ENCODE peak calls at places on chromosomes 12 and 14, in seven cellular contexts. G, E, M, U, A, K and V are unnamed samples.

GRCh38 chr14:68522510-68523325 is 270.1 kb downstream of the ZFP36L1 start:
- DNase-seq in A (no peak), G (no peak), M (no peak), K (peak; percentile 51), U (peak; percentile 85), E (no peak), V (no peak)

GRCh38 chr12:108980831-108981618 is 39.8 kb downstream of the SVOP start:
- DNase-seq in M (no peak), G (no peak), K (peak; percentile 18), A (no peak), E (no peak), U (peak; percentile 3), V (no peak)

GRCh38 chr14:59377485-59377884 is 87.7 kb downstream of the GPR135 start:
- DNase-seq in E (no peak), A (no peak), K (peak; percentile 30), G (no peak), M (no peak), U (no peak), V (no peak)

GRCh38 chr12:78062781-78063180 is 232.1 kb downstream of the NAV3 start:
- DNase-seq in A (no peak), U (peak; percentile 80), E (no peak), G (no peak), K (no peak), M (no peak), V (no peak)

GRCh38 chr14:104108570-104109060 is 23.1 kb downstream of the ASPG start:
- DNase-seq in E (no peak), G (peak; percentile 2), U (no peak), A (no peak), K (no peak), M (no peak), V (no peak)

GRCh38 chr12:85029456-85029855 is 6.6 kb downstream of the TSPAN19 start:
- DNase-seq in G (no peak), U (peak; percentile 83), A (no peak), E (no peak), M (peak; percentile 23), K (no peak), V (peak; percentile 37)

GRCh38 chr12:107126688-107127481 is 33.5 kb upstream of the CRY1 start:
- DNase-seq in G (no peak), A (no peak), E (no peak), U (peak; percentile 64), M (peak; percentile 25), K (no peak), V (peak; percentile 52)

GRCh38 chr12:113040722-113041168 is 15.8 kb upstream of the DTX1 start:
- DNase-seq in G (no peak), E (no peak), K (peak; percentile 36), M (no peak), A (no peak), U (peak; percentile 48), V (no peak)

GRCh38 chr12:113056631-113057488 is at the start of gene DTX1:
- DNase-seq in A (peak; percentile 34), U (peak; percentile 38), K (no peak), E (peak; percentile 20), M (no peak), G (peak; percentile 25), V (no peak)

GRCh38 chr14:58315606-58316005 is 17.3 kb downstream of the ARID4A start:
- DNase-seq in E (no peak), M (no peak), U (no peak), G (no peak), A (no peak), K (no peak), V (no peak)

GRCh38 chr14:64844272-64844671 is 35.4 kb downstream of the SPTB start:
- DNase-seq in U (no peak), M (no peak), E (no peak), G (no peak), A (no peak), K (no peak), V (no peak)

GRCh38 chr12:108561852-108562347 is 496 bp upstream of the ISCU start:
- DNase-seq in K (no peak), U (no peak), A (no peak), M (no peak), G (no peak), E (no peak), V (no peak)

GRCh38 chr14:84254205-84254788 is 1275.6 kb upstream of the FLRT2 start:
- DNase-seq in E (no peak), U (peak; percentile 48), K (peak; percentile 67), A (no peak), G (no peak), M (no peak), V (no peak)

GRCh38 chr14:34354556-34354955 is 107.5 kb downstream of the SPTSSA start:
- DNase-seq in A (no peak), U (no peak), G (no peak), M (no peak), K (no peak), E (no peak), V (no peak)

GRCh38 chr12:105522166-105522825 is 191.8 kb downstream of the C12orf75 start:
- DNase-seq in G (no peak), A (no peak), E (no peak), K (no peak), U (peak; percentile 42), M (no peak), V (no peak)

GRCh38 chr12:131047789-131048610 is 94.3 kb downstream of the ADGRD1 start:
- DNase-seq in G (no peak), A (no peak), K (no peak), M (no peak), E (no peak), U (no peak), V (no peak)

GRCh38 chr14:100824946-100825690 is 800 bp upstream of the MEG3 start:
- DNase-seq in K (no peak), E (no peak), G (no peak), U (peak; percentile 57), A (no peak), M (no peak), V (no peak)

GRCh38 chr14:57871487-57872080 is 5.7 kb upstream of the SLC35F4 start:
- DNase-seq in G (no peak), U (peak; percentile 51), M (peak; percentile 17), E (no peak), A (no peak), K (peak; percentile 32), V (peak; percentile 28)

GRCh38 chr12:78406213-78406612 is 458.4 kb upstream of the SYT1 start:
- DNase-seq in M (no peak), K (no peak), A (no peak), E (no peak), G (no peak), U (no peak), V (no peak)

GRCh38 chr12:46154221-46154975 is 114.4 kb downstream of the SLC38A1 start:
- DNase-seq in A (no peak), M (no peak), K (peak; percentile 55), E (no peak), U (peak; percentile 77), G (no peak), V (no peak)

GRCh38 chr12:104498211-104498801 is 41.6 kb downstream of the CHST11 start:
- DNase-seq in A (peak; percentile 44), G (peak; percentile 47), K (no peak), E (peak; percentile 40), U (no peak), M (no peak), V (no peak)

GRCh38 chr12:114580306-114580705 is 103.7 kb downstream of the TBX3 start:
- DNase-seq in K (no peak), M (no peak), U (no peak), G (no peak), E (no peak), A (no peak), V (no peak)

GRCh38 chr12:119748512-119748911 is 80.6 kb downstream of the PRKAB1 start:
- DNase-seq in K (no peak), U (no peak), G (no peak), A (no peak), E (no peak), M (no peak), V (no peak)

GRCh38 chr14:104548802-104549535 is 30.6 kb upstream of the C14orf180 start:
- DNase-seq in U (no peak), K (no peak), M (no peak), E (no peak), A (no peak), G (no peak), V (no peak)

GRCh38 chr14:90062852-90063539 is 1.2 kb downstream of the KCNK13 start:
- DNase-seq in E (no peak), G (no peak), A (no peak), M (no peak), U (no peak), K (no peak), V (no peak)

GRCh38 chr14:48967419-48967818 is 618.8 kb downstream of the RPS29 start:
- DNase-seq in M (no peak), E (no peak), K (no peak), A (no peak), U (no peak), G (no peak), V (no peak)

GRCh38 chr12:101019667-101020066 is 190.4 kb downstream of the SLC5A8 start:
- DNase-seq in U (no peak), G (no peak), K (no peak), A (no peak), E (no peak), M (no peak), V (no peak)